ENCODE peak calls at places on chromosome 22, in nine cellular contexts. H, G, R, A, O, Q, K, X and E are unnamed samples.

GRCh38 chr22:26321469-26321913 is 107.6 kb upstream of the ASPHD2 start:
- DNase-seq in K (peak; percentile 51), X (peak; percentile 60), R (no peak), O (no peak), A (no peak), Q (no peak), G (no peak), H (no peak), E (no peak)

GRCh38 chr22:45972091-45972867 is 4.7 kb downstream of the WNT7B start:
- DNase-seq in G (no peak), Q (no peak), O (no peak), A (no peak), H (no peak), K (no peak), X (no peak), R (no peak), E (no peak)

GRCh38 chr22:44752285-44753188 is at the start of gene ARHGAP8:
- DNase-seq in Q (no peak), A (no peak), O (no peak), X (no peak), G (peak; percentile 65), K (no peak), R (no peak), H (no peak), E (peak; percentile 84)

GRCh38 chr22:48153726-48154125 is 1391.3 kb downstream of the TBC1D22A start:
- DNase-seq in A (no peak), O (no peak), Q (no peak), R (no peak), G (no peak), X (no peak), K (no peak), H (no peak), E (no peak)

GRCh38 chr22:38570841-38571364 is 920 bp upstream of the DMC1 start:
- DNase-seq in G (peak; percentile 24), Q (no peak), R (peak; percentile 2), X (peak; percentile 26), O (peak; percentile 7), H (peak; percentile 62), K (peak; percentile 44), A (no peak), E (peak; percentile 15)

GRCh38 chr22:27783436-27784098 is 18.0 kb downstream of the MN1 start:
- DNase-seq in R (no peak), O (no peak), A (no peak), G (no peak), Q (no peak), K (no peak), H (no peak), X (no peak), E (no peak)

GRCh38 chr22:47569389-47570299 is 807.2 kb downstream of the TBC1D22A start:
- DNase-seq in X (no peak), R (no peak), O (no peak), H (no peak), G (no peak), K (no peak), A (no peak), Q (no peak), E (no peak)

GRCh38 chr22:48581206-48581766 is 1246.4 kb downstream of the BRD1 start:
- DNase-seq in X (no peak), A (no peak), O (no peak), H (peak; percentile 2), R (no peak), K (no peak), G (no peak), Q (no peak), E (no peak)

GRCh38 chr22:41028841-41029240 is 63.6 kb upstream of the EP300 start:
- DNase-seq in R (no peak), O (no peak), H (no peak), Q (no peak), X (no peak), A (no peak), G (no peak), K (no peak), E (no peak)